ENCODE peak calls at places on chromosomes 6 and 20, in six cellular contexts. X is fibroblast of villous mesenchyme, N is bronchial epithelial cell, S is cardiac fibroblast, Z is pancreas, C is fibroblast of mammary gland. I is an unnamed sample.

GRCh38 chr6:7323074-7323473 is 10.1 kb upstream of the SSR1 start:
- DNase-seq in S (no peak), X (no peak), C (no peak), Z (no peak), N (peak; percentile 42), I (no peak)

GRCh38 chr6:170277893-170278742 is 12.8 kb downstream of the DLL1 start:
- DNase-seq in N (no peak), X (no peak), C (no peak), Z (no peak), S (no peak), I (no peak)

GRCh38 chr6:132511836-132512230 is 1.1 kb downstream of the STX7 start:
- DNase-seq in X (no peak), Z (no peak), N (peak; percentile 8), C (no peak), S (no peak), I (no peak)

GRCh38 chr6:109073344-109074235 is 21.1 kb downstream of the SESN1 start:
- DNase-seq in N (peak; percentile 59), C (peak; percentile 83), X (peak; percentile 86), S (peak; percentile 87), Z (no peak), I (peak; percentile 78)

GRCh38 chr20:33373735-33374605 is 27.3 kb downstream of the CDK5RAP1 start:
- DNase-seq in X (peak; percentile 89), C (peak; percentile 70), Z (no peak), S (no peak), N (peak; percentile 65), I (peak; percentile 71)

GRCh38 chr6:20211941-20212391 is 303 bp downstream of the MBOAT1 start:
- DNase-seq in S (peak; percentile 52), C (no peak), Z (no peak), X (peak; percentile 33), N (peak; percentile 36), I (no peak)

GRCh38 chr6:22421187-22421586 is 124.4 kb upstream of the PRL start:
- DNase-seq in N (peak; percentile 61), X (peak; percentile 9), Z (no peak), S (peak; percentile 21), C (peak; percentile 53), I (no peak)

GRCh38 chr6:43800746-43801488 is 30.9 kb downstream of the VEGFA start:
- DNase-seq in C (no peak), X (no peak), Z (no peak), N (no peak), S (no peak), I (no peak)

GRCh38 chr6:90025418-90026089 is 131.3 kb downstream of the GJA10 start:
- DNase-seq in Z (no peak), C (peak; percentile 99), N (peak; percentile 95), X (peak; percentile 93), S (peak; percentile 73), I (peak; percentile 89)

GRCh38 chr6:130453230-130453629 is 87.4 kb downstream of the TMEM200A start:
- DNase-seq in Z (no peak), N (peak; percentile 59), C (peak; percentile 57), S (peak; percentile 31), X (no peak), I (peak; percentile 82)

DNA sequence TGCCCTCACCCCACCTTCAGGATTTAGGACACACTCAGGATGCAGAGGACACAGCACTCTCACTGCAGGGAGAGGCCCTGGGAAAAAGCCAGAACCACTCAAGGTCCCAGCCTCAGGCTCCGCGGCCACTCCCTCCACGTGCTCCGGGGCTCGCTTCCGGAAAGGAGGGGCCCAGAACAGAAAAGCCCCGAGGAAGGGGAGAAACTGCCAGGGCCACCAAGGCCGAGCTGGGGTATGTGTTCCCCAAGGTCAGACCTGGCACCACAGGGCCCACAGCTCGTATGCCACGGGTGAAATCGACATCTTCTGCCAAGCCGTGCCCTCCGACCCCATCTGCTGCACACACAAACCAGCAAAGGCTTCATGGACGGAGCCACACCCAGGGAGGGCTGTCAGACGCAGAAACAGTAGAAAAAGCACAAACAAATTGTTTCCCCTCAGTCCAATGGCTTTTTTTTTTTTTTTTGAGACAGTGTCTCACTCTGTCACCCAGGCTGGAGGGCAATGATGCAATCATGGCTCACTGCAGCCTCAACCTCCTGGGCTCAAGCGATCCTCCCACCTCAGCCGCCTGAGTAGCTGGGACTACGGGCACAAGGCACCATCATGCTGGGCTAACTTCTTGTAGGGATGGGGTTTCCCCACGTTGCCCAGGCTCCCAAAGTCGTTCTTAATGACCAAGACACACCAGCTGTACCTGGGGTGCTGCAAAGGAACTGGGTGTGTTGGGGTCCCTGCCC is 33.4 kb downstream of the SLC2A4RG start:
- DNase-seq in C (no peak), S (no peak), Z (no peak), N (no peak), X (peak; percentile 41), I (no peak)
- H3K4me3 ChIP-seq in C (no peak overlapping the region), S (no peak overlapping the region), Z (no peak overlapping the region), N (no peak overlapping the region), X (no peak overlapping the region), I (no peak overlapping the region)

GRCh38 chr20:22908437-22908836 is 126.7 kb upstream of the SSTR4 start:
- DNase-seq in C (no peak), N (no peak), S (no peak), X (no peak), Z (no peak), I (no peak)
- TF ChIP-seq CTCF in C (no peak), N (no peak), S (no peak), X (no peak), Z (no peak), I (no peak)

GRCh38 chr20:46071573-46071972 is 18.2 kb downstream of the NCOA5 start:
- DNase-seq in X (no peak), N (no peak), C (peak; percentile 11), Z (no peak), S (no peak), I (no peak)

GRCh38 chr20:46073443-46073842 is 16.3 kb downstream of the NCOA5 start:
- DNase-seq in C (no peak), N (peak; percentile 72), X (no peak), S (no peak), Z (no peak), I (no peak)

GRCh38 chr20:46074006-46074405 is 15.8 kb downstream of the NCOA5 start:
- DNase-seq in X (no peak), C (no peak), S (no peak), Z (no peak), N (no peak), I (no peak)

GRCh38 chr20:46073024-46073423 is 16.7 kb downstream of the NCOA5 start:
- DNase-seq in S (no peak), X (no peak), Z (no peak), C (no peak), N (no peak), I (no peak)

DNA sequence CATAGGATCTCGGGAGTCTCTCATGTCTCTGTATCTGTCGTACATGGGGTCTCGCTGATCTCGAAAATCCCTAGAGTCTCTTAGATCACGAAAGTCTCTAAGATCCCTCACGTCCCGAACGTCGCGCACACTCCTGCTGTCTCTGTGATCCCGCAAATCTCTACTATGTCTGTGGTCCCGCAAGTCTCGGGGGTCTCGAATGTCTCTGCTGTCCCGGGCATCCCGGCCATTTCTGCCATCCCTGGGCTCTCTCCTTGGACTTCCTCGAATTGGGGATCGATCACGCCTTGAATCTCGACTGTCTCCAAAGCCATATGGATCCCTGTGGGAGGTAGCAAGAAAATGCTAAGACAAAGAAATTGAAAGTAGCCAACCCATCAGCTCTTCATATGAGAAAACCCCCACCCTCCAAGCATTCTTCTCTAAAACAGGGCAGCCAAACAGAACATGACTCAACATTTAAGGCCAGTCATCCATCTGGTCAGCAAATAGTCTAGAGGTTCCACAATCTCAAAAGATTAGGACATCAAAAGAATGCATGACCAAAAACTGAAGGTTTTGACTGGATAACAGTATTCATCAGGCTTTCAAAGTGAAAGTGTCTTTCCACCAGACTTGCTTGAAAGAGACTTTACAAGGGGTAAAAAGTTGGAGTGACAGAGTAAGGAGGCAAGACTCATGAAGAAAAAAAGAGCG is 19.4 kb downstream of the NCOA5 start:
- DNase-seq in C (peak; percentile 76), S (peak; percentile 63), Z (no peak), N (no peak), X (peak; percentile 61), I (peak; percentile 76)
- H3K4me3 ChIP-seq in C (no peak overlapping the region), S (no peak overlapping the region), Z (no peak overlapping the region), N (no peak overlapping the region), X (no peak overlapping the region), I (no peak overlapping the region)

GRCh38 chr6:75070244-75070643 is 135.6 kb downstream of the COL12A1 start:
- DNase-seq in Z (no peak), X (no peak), N (no peak), C (no peak), S (no peak), I (no peak)

GRCh38 chr6:75065524-75065923 is 140.3 kb downstream of the COL12A1 start:
- DNase-seq in S (peak; percentile 82), Z (no peak), X (peak; percentile 51), N (no peak), C (peak; percentile 71), I (peak; percentile 93)
- TF ChIP-seq CTCF in S (peak; percentile 50), Z (no peak), X (peak; percentile 40), N (no peak), C (peak; percentile 50), I (peak; percentile 39)

GRCh38 chr6:118511930-118512715 is 36.0 kb upstream of the PLN start:
- DNase-seq in N (no peak), S (no peak), Z (no peak), C (no peak), X (no peak), I (no peak)

GRCh38 chr6:118506071-118506638 is 41.9 kb upstream of the PLN start:
- DNase-seq in Z (no peak), C (no peak), S (no peak), X (no peak), N (no peak), I (no peak)

GRCh38 chr6:118505656-118506055 is 42.4 kb upstream of the PLN start:
- DNase-seq in X (no peak), N (no peak), C (no peak), Z (no peak), S (no peak), I (no peak)

GRCh38 chr6:118507636-118508035 is 40.5 kb upstream of the PLN start:
- DNase-seq in X (no peak), N (no peak), Z (no peak), S (no peak), C (no peak), I (no peak)

DNA sequence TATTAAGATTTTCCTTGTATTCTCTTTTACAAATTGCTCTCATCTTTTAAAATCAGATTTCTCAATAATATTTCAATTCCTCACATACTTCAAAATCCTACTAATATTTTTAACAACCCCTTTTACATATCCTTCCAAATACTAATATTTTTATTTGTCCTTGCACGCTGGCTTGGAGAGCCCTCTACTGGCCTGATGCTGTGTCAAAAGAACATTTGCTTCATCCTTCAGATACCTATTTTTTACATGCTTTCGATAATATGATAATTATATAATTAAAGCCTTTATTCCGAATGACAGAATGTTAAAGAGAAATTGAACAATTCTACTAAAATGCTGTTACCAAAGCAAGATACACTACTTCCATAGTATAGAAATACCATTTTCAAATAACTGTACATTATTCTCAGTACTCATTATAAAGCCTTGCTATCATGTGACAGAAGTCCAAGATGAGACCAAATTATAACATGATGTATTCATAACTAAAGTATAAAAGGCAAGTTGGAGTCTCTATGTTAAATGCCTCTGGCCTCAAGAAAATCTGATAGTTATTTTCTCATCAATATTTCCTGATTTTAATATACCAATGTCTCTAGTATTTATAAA is 39.0 kb upstream of the PLN start:
- DNase-seq in S (peak; percentile 62), C (peak; percentile 54), Z (no peak), X (peak; percentile 41), N (peak; percentile 33), I (peak; percentile 54)
- H3K4me3 ChIP-seq in S (no peak overlapping the region), C (no peak overlapping the region), Z (no peak overlapping the region), X (no peak overlapping the region), N (no peak overlapping the region), I (no peak overlapping the region)

DNA sequence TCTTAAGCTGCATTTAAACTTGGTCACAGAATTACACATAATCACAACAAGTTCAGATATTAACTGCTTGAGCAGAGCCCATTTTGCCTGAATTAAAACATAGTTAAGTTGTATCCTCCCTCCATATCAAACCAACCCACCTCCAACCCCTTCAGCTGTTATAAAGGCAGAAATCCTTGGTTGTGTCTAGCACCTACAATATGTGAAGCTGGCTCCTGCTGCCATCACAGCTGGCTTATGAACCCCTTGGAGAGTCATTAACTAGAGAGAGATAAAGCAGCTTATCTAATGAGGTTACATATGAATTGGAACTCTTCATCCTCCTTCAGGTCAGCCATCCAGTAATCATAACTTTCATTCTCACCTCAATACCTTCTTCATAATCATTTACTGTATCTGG is 101.8 kb downstream of the EPHA7 start:
- DNase-seq in Z (no peak), X (no peak), C (no peak), N (no peak), S (no peak), I (no peak)
- TF ChIP-seq CTCF in Z (no peak), X (no peak), C (no peak), N (no peak), S (no peak), I (no peak)

I was measured in astrocyte of the spinal cord.